ENCODE peak calls at places on chromosomes 1 and 21, in nine cellular contexts. One of them, this sample, is unnamed.

GRCh38 chr1:13828454-13829151 is 128.6 kb downstream of the PRDM2 start:
- DNase-seq in right cardiac atrium: peak; percentile 77
- DNase-seq in tibial artery: peak; percentile 35
- DNase-seq in GM23248: peak; percentile 24
- DNase-seq in PC-9: peak; percentile 50
- DNase-seq in uterus: no peak
- DNase-seq in breast epithelium: peak; percentile 67
- DNase-seq in CD4-positive, CD25-positive, alpha-beta regulatory T cell: peak; percentile 42
- DNase-seq in upper lobe of right lung: peak; percentile 85
- DNase-seq in this sample: no peak

GRCh38 chr1:78088486-78088885 is 42.7 kb downstream of the GIPC2 start:
- DNase-seq in PC-9: no peak
- DNase-seq in tibial artery: no peak
- DNase-seq in breast epithelium: no peak
- DNase-seq in CD4-positive, CD25-positive, alpha-beta regulatory T cell: no peak
- DNase-seq in GM23248: no peak
- DNase-seq in upper lobe of right lung: no peak
- DNase-seq in right cardiac atrium: no peak
- DNase-seq in uterus: no peak
- DNase-seq in this sample: no peak

GRCh38 chr1:194295690-194296089 is 1109.3 kb upstream of the B3GALT2 start:
- DNase-seq in GM23248: peak; percentile 0
- DNase-seq in tibial artery: no peak
- DNase-seq in right cardiac atrium: no peak
- DNase-seq in breast epithelium: no peak
- DNase-seq in PC-9: peak; percentile 3
- DNase-seq in CD4-positive, CD25-positive, alpha-beta regulatory T cell: peak; percentile 75
- DNase-seq in uterus: no peak
- DNase-seq in upper lobe of right lung: no peak
- DNase-seq in this sample: no peak

GRCh38 chr1:6700853-6701436 is 671 bp downstream of the DNAJC11 start:
- DNase-seq in right cardiac atrium: no peak
- DNase-seq in CD4-positive, CD25-positive, alpha-beta regulatory T cell: no peak
- DNase-seq in tibial artery: no peak
- DNase-seq in GM23248: peak; percentile 50
- DNase-seq in uterus: peak; percentile 14
- DNase-seq in upper lobe of right lung: no peak
- DNase-seq in breast epithelium: no peak
- DNase-seq in PC-9: no peak
- DNase-seq in this sample: no peak

GRCh38 chr21:33854604-33855003 is 61.0 kb downstream of the ATP5PO start:
- DNase-seq in upper lobe of right lung: no peak
- DNase-seq in right cardiac atrium: no peak
- DNase-seq in CD4-positive, CD25-positive, alpha-beta regulatory T cell: no peak
- DNase-seq in PC-9: peak; percentile 53
- DNase-seq in uterus: no peak
- DNase-seq in breast epithelium: no peak
- DNase-seq in GM23248: peak; percentile 35
- DNase-seq in tibial artery: no peak
- DNase-seq in this sample: no peak

GRCh38 chr1:66300986-66301451 is 232.9 kb upstream of the SGIP1 start:
- DNase-seq in right cardiac atrium: no peak
- DNase-seq in breast epithelium: no peak
- DNase-seq in PC-9: peak; percentile 4
- DNase-seq in upper lobe of right lung: no peak
- DNase-seq in GM23248: peak; percentile 78
- DNase-seq in uterus: no peak
- DNase-seq in tibial artery: no peak
- DNase-seq in CD4-positive, CD25-positive, alpha-beta regulatory T cell: peak; percentile 89
- DNase-seq in this sample: peak; percentile 63

GRCh38 chr21:45019887-45020537 is 54.4 kb upstream of the ADARB1 start:
- DNase-seq in upper lobe of right lung: peak; percentile 61
- DNase-seq in breast epithelium: no peak
- DNase-seq in right cardiac atrium: peak; percentile 46
- DNase-seq in uterus: peak; percentile 13
- DNase-seq in tibial artery: peak; percentile 69
- DNase-seq in GM23248: no peak
- DNase-seq in CD4-positive, CD25-positive, alpha-beta regulatory T cell: no peak
- DNase-seq in PC-9: no peak
- DNase-seq in this sample: no peak

GRCh38 chr1:228978486-228979324 is 243.4 kb downstream of the RHOU start:
- DNase-seq in upper lobe of right lung: no peak
- DNase-seq in breast epithelium: peak; percentile 63
- DNase-seq in GM23248: peak; percentile 45
- DNase-seq in CD4-positive, CD25-positive, alpha-beta regulatory T cell: no peak
- DNase-seq in PC-9: no peak
- DNase-seq in right cardiac atrium: peak; percentile 81
- DNase-seq in tibial artery: peak; percentile 79
- DNase-seq in uterus: peak; percentile 51
- DNase-seq in this sample: no peak

GRCh38 chr1:54124472-54124871 is 28.3 kb downstream of the CDCP2 start:
- DNase-seq in right cardiac atrium: no peak
- DNase-seq in upper lobe of right lung: peak; percentile 48
- DNase-seq in CD4-positive, CD25-positive, alpha-beta regulatory T cell: no peak
- DNase-seq in GM23248: no peak
- DNase-seq in PC-9: no peak
- DNase-seq in uterus: no peak
- DNase-seq in tibial artery: no peak
- DNase-seq in breast epithelium: no peak
- DNase-seq in this sample: no peak

GRCh38 chr21:27841084-27841483 is 874.2 kb upstream of the ADAMTS5 start:
- DNase-seq in uterus: no peak
- DNase-seq in right cardiac atrium: no peak
- DNase-seq in upper lobe of right lung: no peak
- DNase-seq in CD4-positive, CD25-positive, alpha-beta regulatory T cell: no peak
- DNase-seq in GM23248: no peak
- DNase-seq in breast epithelium: no peak
- DNase-seq in tibial artery: no peak
- DNase-seq in PC-9: no peak
- DNase-seq in this sample: no peak

GRCh38 chr1:110205591-110206155 is 4.4 kb upstream of the KCNC4 start:
- DNase-seq in CD4-positive, CD25-positive, alpha-beta regulatory T cell: no peak
- DNase-seq in upper lobe of right lung: no peak
- DNase-seq in tibial artery: no peak
- DNase-seq in uterus: no peak
- DNase-seq in GM23248: no peak
- DNase-seq in right cardiac atrium: no peak
- DNase-seq in breast epithelium: no peak
- DNase-seq in PC-9: no peak
- DNase-seq in this sample: no peak

GRCh38 chr1:117846674-117847425 is 82.6 kb downstream of the GDAP2 start:
- DNase-seq in upper lobe of right lung: no peak
- DNase-seq in PC-9: no peak
- DNase-seq in breast epithelium: no peak
- DNase-seq in right cardiac atrium: no peak
- DNase-seq in CD4-positive, CD25-positive, alpha-beta regulatory T cell: no peak
- DNase-seq in tibial artery: no peak
- DNase-seq in GM23248: no peak
- DNase-seq in uterus: no peak
- DNase-seq in this sample: no peak

DNA sequence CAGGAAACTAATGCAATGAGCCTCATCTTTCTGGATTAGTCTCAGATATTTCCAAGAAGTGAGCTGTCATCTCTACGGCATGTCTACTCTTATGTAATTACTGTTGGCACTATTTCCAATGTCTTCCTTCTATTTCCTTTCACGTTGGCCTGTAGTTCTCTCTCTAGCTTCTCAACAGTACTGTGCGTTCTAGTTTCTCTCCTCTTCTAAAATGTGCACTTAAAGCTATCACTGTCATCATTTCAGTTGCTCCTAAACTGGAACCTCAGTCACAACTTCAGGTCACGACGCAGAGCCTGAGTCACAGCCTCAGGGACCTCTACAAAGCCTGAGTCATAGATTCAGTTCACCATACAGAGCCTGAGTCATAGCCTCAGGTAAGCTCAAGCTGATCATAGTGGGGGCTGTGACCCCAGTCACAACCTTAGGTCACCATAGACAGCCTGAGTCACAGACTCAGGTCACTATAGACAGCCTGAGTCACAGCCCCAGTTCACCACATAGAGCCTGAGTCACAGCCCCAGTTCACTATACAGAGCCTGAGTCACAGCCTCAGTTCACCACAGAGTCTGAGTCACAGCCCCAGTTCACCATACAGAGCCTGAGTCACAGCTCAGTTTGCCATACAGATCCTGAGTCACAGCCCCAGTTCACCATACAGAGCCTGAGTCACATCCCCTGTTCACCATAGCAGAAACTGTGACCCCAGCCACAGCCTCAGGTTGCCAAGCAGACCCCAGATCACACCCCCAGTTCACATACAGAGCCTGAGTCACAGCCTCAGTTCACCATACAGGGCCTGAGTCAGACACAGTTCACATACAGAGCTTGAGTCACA is 13.0 kb downstream of the WNT9A start:
- DNase-seq in breast epithelium: no peak
- DNase-seq in tibial artery: peak; percentile 51
- DNase-seq in right cardiac atrium: peak; percentile 8
- DNase-seq in upper lobe of right lung: peak; percentile 16
- DNase-seq in CD4-positive, CD25-positive, alpha-beta regulatory T cell: peak; percentile 19
- DNase-seq in PC-9: peak; percentile 51
- DNase-seq in GM23248: peak; percentile 93
- DNase-seq in uterus: peak; percentile 48
- DNase-seq in this sample: no peak
- H3K27ac ChIP-seq in breast epithelium: peak overlapping the region; percentile 80
- H3K27ac ChIP-seq in tibial artery: no peak overlapping the region
- H3K27ac ChIP-seq in right cardiac atrium: no peak overlapping the region
- H3K27ac ChIP-seq in upper lobe of right lung: peak overlapping the region; percentile 63
- H3K27ac ChIP-seq in CD4-positive, CD25-positive, alpha-beta regulatory T cell: no peak overlapping the region
- H3K27ac ChIP-seq in PC-9: peak overlapping the region; percentile 98
- H3K27ac ChIP-seq in GM23248: peak overlapping the region; percentile 80
- H3K27ac ChIP-seq in uterus: no peak overlapping the region
- H3K27ac ChIP-seq in this sample: no peak overlapping the region

GRCh38 chr1:10378071-10378841 is 20.6 kb upstream of the PGD start:
- DNase-seq in GM23248: peak; percentile 30
- DNase-seq in PC-9: peak; percentile 86
- DNase-seq in tibial artery: no peak
- DNase-seq in right cardiac atrium: peak; percentile 61
- DNase-seq in upper lobe of right lung: peak; percentile 77
- DNase-seq in breast epithelium: no peak
- DNase-seq in uterus: no peak
- DNase-seq in CD4-positive, CD25-positive, alpha-beta regulatory T cell: no peak
- DNase-seq in this sample: no peak
- H3K27ac ChIP-seq in GM23248: peak overlapping the region; percentile 39
- H3K27ac ChIP-seq in PC-9: peak overlapping the region; percentile 95
- H3K27ac ChIP-seq in tibial artery: peak overlapping the region; percentile 57
- H3K27ac ChIP-seq in right cardiac atrium: no peak overlapping the region
- H3K27ac ChIP-seq in upper lobe of right lung: peak overlapping the region; percentile 53
- H3K27ac ChIP-seq in breast epithelium: peak overlapping the region; percentile 75
- H3K27ac ChIP-seq in uterus: peak overlapping the region; percentile 63
- H3K27ac ChIP-seq in CD4-positive, CD25-positive, alpha-beta regulatory T cell: no peak overlapping the region
- H3K27ac ChIP-seq in this sample: no peak overlapping the region

DNA sequence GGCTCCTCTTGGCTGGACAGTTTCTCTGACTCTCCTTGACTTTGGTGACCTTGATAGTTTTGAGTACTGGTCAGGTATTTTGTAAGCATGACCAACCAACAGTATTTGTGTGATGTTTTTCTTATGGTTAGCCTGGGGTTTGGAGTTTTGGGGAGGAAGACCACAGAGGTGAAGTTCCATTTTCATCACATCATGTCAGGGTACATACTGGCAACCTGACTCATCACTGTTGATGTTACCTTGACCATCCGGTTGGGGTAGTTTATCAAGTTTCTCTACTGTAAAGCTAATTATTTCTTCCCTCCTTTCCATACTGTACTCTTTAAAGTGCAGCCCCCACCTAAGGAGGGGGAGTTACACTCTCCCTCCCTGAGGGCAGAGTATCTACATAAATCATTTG is 13.4 kb downstream of the OSCP1 start:
- DNase-seq in CD4-positive, CD25-positive, alpha-beta regulatory T cell: no peak
- DNase-seq in PC-9: peak; percentile 74
- DNase-seq in upper lobe of right lung: no peak
- DNase-seq in breast epithelium: no peak
- DNase-seq in uterus: no peak
- DNase-seq in GM23248: no peak
- DNase-seq in tibial artery: no peak
- DNase-seq in right cardiac atrium: no peak
- DNase-seq in this sample: no peak
- H3K27ac ChIP-seq in CD4-positive, CD25-positive, alpha-beta regulatory T cell: no peak overlapping the region
- H3K27ac ChIP-seq in PC-9: peak overlapping the region; percentile 100
- H3K27ac ChIP-seq in upper lobe of right lung: no peak overlapping the region
- H3K27ac ChIP-seq in breast epithelium: no peak overlapping the region
- H3K27ac ChIP-seq in uterus: no peak overlapping the region
- H3K27ac ChIP-seq in GM23248: no peak overlapping the region
- H3K27ac ChIP-seq in tibial artery: no peak overlapping the region
- H3K27ac ChIP-seq in right cardiac atrium: no peak overlapping the region
- H3K27ac ChIP-seq in this sample: no peak overlapping the region

GRCh38 chr1:91737650-91738049 is 148.3 kb downstream of the TGFBR3 start:
- DNase-seq in tibial artery: no peak
- DNase-seq in CD4-positive, CD25-positive, alpha-beta regulatory T cell: no peak
- DNase-seq in right cardiac atrium: no peak
- DNase-seq in GM23248: no peak
- DNase-seq in upper lobe of right lung: no peak
- DNase-seq in uterus: no peak
- DNase-seq in breast epithelium: no peak
- DNase-seq in PC-9: no peak
- DNase-seq in this sample: no peak

GRCh38 chr1:91742848-91743292 is 143.1 kb downstream of the TGFBR3 start:
- DNase-seq in PC-9: no peak
- DNase-seq in CD4-positive, CD25-positive, alpha-beta regulatory T cell: no peak
- DNase-seq in uterus: peak; percentile 78
- DNase-seq in breast epithelium: no peak
- DNase-seq in tibial artery: peak; percentile 85
- DNase-seq in GM23248: peak; percentile 71
- DNase-seq in right cardiac atrium: peak; percentile 79
- DNase-seq in upper lobe of right lung: no peak
- DNase-seq in this sample: no peak

GRCh38 chr1:91744973-91745648 is 140.8 kb downstream of the TGFBR3 start:
- DNase-seq in uterus: peak; percentile 62
- DNase-seq in breast epithelium: no peak
- DNase-seq in right cardiac atrium: peak; percentile 79
- DNase-seq in upper lobe of right lung: no peak
- DNase-seq in CD4-positive, CD25-positive, alpha-beta regulatory T cell: no peak
- DNase-seq in PC-9: no peak
- DNase-seq in tibial artery: peak; percentile 77
- DNase-seq in GM23248: no peak
- DNase-seq in this sample: no peak

GRCh38 chr1:91741906-91742305 is 144.0 kb downstream of the TGFBR3 start:
- DNase-seq in tibial artery: no peak
- DNase-seq in right cardiac atrium: no peak
- DNase-seq in breast epithelium: no peak
- DNase-seq in upper lobe of right lung: no peak
- DNase-seq in CD4-positive, CD25-positive, alpha-beta regulatory T cell: no peak
- DNase-seq in GM23248: no peak
- DNase-seq in uterus: no peak
- DNase-seq in PC-9: no peak
- DNase-seq in this sample: no peak

GRCh38 chr1:91741301-91741700 is 144.7 kb downstream of the TGFBR3 start:
- DNase-seq in CD4-positive, CD25-positive, alpha-beta regulatory T cell: no peak
- DNase-seq in PC-9: no peak
- DNase-seq in right cardiac atrium: no peak
- DNase-seq in GM23248: peak; percentile 48
- DNase-seq in upper lobe of right lung: no peak
- DNase-seq in uterus: no peak
- DNase-seq in tibial artery: no peak
- DNase-seq in breast epithelium: no peak
- DNase-seq in this sample: no peak
- H3K27ac ChIP-seq in CD4-positive, CD25-positive, alpha-beta regulatory T cell: no peak overlapping the region
- H3K27ac ChIP-seq in PC-9: no peak overlapping the region
- H3K27ac ChIP-seq in right cardiac atrium: no peak overlapping the region
- H3K27ac ChIP-seq in GM23248: no peak overlapping the region
- H3K27ac ChIP-seq in upper lobe of right lung: no peak overlapping the region
- H3K27ac ChIP-seq in uterus: peak overlapping the region; percentile 83
- H3K27ac ChIP-seq in tibial artery: no peak overlapping the region
- H3K27ac ChIP-seq in breast epithelium: peak overlapping the region; percentile 83
- H3K27ac ChIP-seq in this sample: no peak overlapping the region